ENCODE peak calls at places on chromosomes 12 and 14, in eight cellular contexts. One of them, this sample, is unnamed.

GRCh38 chr12:1972260-1972659 is 32.0 kb downstream of the DCP1B start:
- DNase-seq in HCT116: no peak
- DNase-seq in omental fat pad: no peak
- DNase-seq in HT-29: no peak
- DNase-seq in NCI-H1092 treated with DMSO at 0.1 percent for 48 hours: no peak
- DNase-seq in NCI-H2081: no peak
- DNase-seq in fibroblast of mammary gland: peak; percentile 72
- DNase-seq in activated CD4-positive, alpha-beta T cell treated with anti-CD3 and anti-CD28 coated beads, Interleukin-2, amount 50 U/mL, for 48 hours: no peak
- DNase-seq in this sample: no peak

GRCh38 chr14:105532735-105533141 is 6.4 kb downstream of the TMEM121 start:
- DNase-seq in HCT116: no peak
- DNase-seq in omental fat pad: no peak
- DNase-seq in HT-29: no peak
- DNase-seq in NCI-H1092 treated with DMSO at 0.1 percent for 48 hours: no peak
- DNase-seq in NCI-H2081: no peak
- DNase-seq in fibroblast of mammary gland: peak; percentile 22
- DNase-seq in activated CD4-positive, alpha-beta T cell treated with anti-CD3 and anti-CD28 coated beads, Interleukin-2, amount 50 U/mL, for 48 hours: no peak
- DNase-seq in this sample: peak; percentile 50

GRCh38 chr14:92109490-92109889 is 3.1 kb upstream of the ATXN3 start:
- DNase-seq in HCT116: no peak
- DNase-seq in omental fat pad: no peak
- DNase-seq in HT-29: no peak
- DNase-seq in NCI-H1092 treated with DMSO at 0.1 percent for 48 hours: no peak
- DNase-seq in NCI-H2081: no peak
- DNase-seq in fibroblast of mammary gland: no peak
- DNase-seq in activated CD4-positive, alpha-beta T cell treated with anti-CD3 and anti-CD28 coated beads, Interleukin-2, amount 50 U/mL, for 48 hours: no peak
- DNase-seq in this sample: no peak

GRCh38 chr12:13196302-13196921 is at the start of gene EMP1:
- DNase-seq in HCT116: peak; percentile 98
- DNase-seq in omental fat pad: peak; percentile 98
- DNase-seq in HT-29: peak; percentile 98
- DNase-seq in NCI-H1092 treated with DMSO at 0.1 percent for 48 hours: peak; percentile 37
- DNase-seq in NCI-H2081: no peak
- DNase-seq in fibroblast of mammary gland: peak; percentile 100
- DNase-seq in activated CD4-positive, alpha-beta T cell treated with anti-CD3 and anti-CD28 coated beads, Interleukin-2, amount 50 U/mL, for 48 hours: peak; percentile 77
- DNase-seq in this sample: peak; percentile 88

GRCh38 chr14:75450381-75451276 is 22.8 kb downstream of the JDP2 start:
- DNase-seq in HCT116: no peak
- DNase-seq in omental fat pad: no peak
- DNase-seq in HT-29: peak; percentile 48
- DNase-seq in NCI-H1092 treated with DMSO at 0.1 percent for 48 hours: peak; percentile 34
- DNase-seq in NCI-H2081: peak; percentile 16
- DNase-seq in fibroblast of mammary gland: peak; percentile 51
- DNase-seq in activated CD4-positive, alpha-beta T cell treated with anti-CD3 and anti-CD28 coated beads, Interleukin-2, amount 50 U/mL, for 48 hours: no peak
- DNase-seq in this sample: peak; percentile 70

GRCh38 chr12:102201662-102202061 is 4.0 kb upstream of the PMCH start:
- DNase-seq in HCT116: no peak
- DNase-seq in omental fat pad: no peak
- DNase-seq in HT-29: no peak
- DNase-seq in NCI-H1092 treated with DMSO at 0.1 percent for 48 hours: no peak
- DNase-seq in NCI-H2081: no peak
- DNase-seq in fibroblast of mammary gland: no peak
- DNase-seq in activated CD4-positive, alpha-beta T cell treated with anti-CD3 and anti-CD28 coated beads, Interleukin-2, amount 50 U/mL, for 48 hours: no peak
- DNase-seq in this sample: no peak

GRCh38 chr12:128337456-128338160 is 70.6 kb downstream of the TMEM132C start:
- DNase-seq in HCT116: no peak
- DNase-seq in omental fat pad: no peak
- DNase-seq in HT-29: no peak
- DNase-seq in NCI-H1092 treated with DMSO at 0.1 percent for 48 hours: peak; percentile 33
- DNase-seq in NCI-H2081: no peak
- DNase-seq in fibroblast of mammary gland: no peak
- DNase-seq in activated CD4-positive, alpha-beta T cell treated with anti-CD3 and anti-CD28 coated beads, Interleukin-2, amount 50 U/mL, for 48 hours: no peak
- DNase-seq in this sample: no peak

GRCh38 chr12:644818-645552 is 18.3 kb downstream of the NINJ2 start:
- DNase-seq in HCT116: no peak
- DNase-seq in omental fat pad: no peak
- DNase-seq in HT-29: no peak
- DNase-seq in NCI-H1092 treated with DMSO at 0.1 percent for 48 hours: no peak
- DNase-seq in NCI-H2081: no peak
- DNase-seq in fibroblast of mammary gland: peak; percentile 36
- DNase-seq in activated CD4-positive, alpha-beta T cell treated with anti-CD3 and anti-CD28 coated beads, Interleukin-2, amount 50 U/mL, for 48 hours: no peak
- DNase-seq in this sample: no peak

GRCh38 chr12:2692156-2692555 is 102.6 kb upstream of the FKBP4 start:
- DNase-seq in HCT116: no peak
- DNase-seq in omental fat pad: no peak
- DNase-seq in HT-29: no peak
- DNase-seq in NCI-H1092 treated with DMSO at 0.1 percent for 48 hours: no peak
- DNase-seq in NCI-H2081: no peak
- DNase-seq in fibroblast of mammary gland: no peak
- DNase-seq in activated CD4-positive, alpha-beta T cell treated with anti-CD3 and anti-CD28 coated beads, Interleukin-2, amount 50 U/mL, for 48 hours: no peak
- DNase-seq in this sample: no peak

GRCh38 chr12:110750784-110751461 is 8.2 kb upstream of the PPP1CC start:
- DNase-seq in HCT116: no peak
- DNase-seq in omental fat pad: no peak
- DNase-seq in HT-29: no peak
- DNase-seq in NCI-H1092 treated with DMSO at 0.1 percent for 48 hours: no peak
- DNase-seq in NCI-H2081: no peak
- DNase-seq in fibroblast of mammary gland: peak; percentile 73
- DNase-seq in activated CD4-positive, alpha-beta T cell treated with anti-CD3 and anti-CD28 coated beads, Interleukin-2, amount 50 U/mL, for 48 hours: no peak
- DNase-seq in this sample: no peak

GRCh38 chr12:75853621-75854020 is 178.0 kb downstream of the PHLDA1 start:
- DNase-seq in HCT116: no peak
- DNase-seq in omental fat pad: no peak
- DNase-seq in HT-29: no peak
- DNase-seq in NCI-H1092 treated with DMSO at 0.1 percent for 48 hours: no peak
- DNase-seq in NCI-H2081: no peak
- DNase-seq in fibroblast of mammary gland: no peak
- DNase-seq in activated CD4-positive, alpha-beta T cell treated with anti-CD3 and anti-CD28 coated beads, Interleukin-2, amount 50 U/mL, for 48 hours: no peak
- DNase-seq in this sample: no peak

GRCh38 chr14:36580856-36581831 is 1.3 kb downstream of the NKX2-8 start:
- DNase-seq in HCT116: no peak
- DNase-seq in omental fat pad: no peak
- DNase-seq in HT-29: no peak
- DNase-seq in NCI-H1092 treated with DMSO at 0.1 percent for 48 hours: peak; percentile 72
- DNase-seq in NCI-H2081: peak; percentile 31
- DNase-seq in fibroblast of mammary gland: peak; percentile 30
- DNase-seq in activated CD4-positive, alpha-beta T cell treated with anti-CD3 and anti-CD28 coated beads, Interleukin-2, amount 50 U/mL, for 48 hours: peak; percentile 24
- DNase-seq in this sample: peak; percentile 49

GRCh38 chr14:73976150-73976549 is 26.0 kb downstream of the COQ6 start:
- DNase-seq in HCT116: no peak
- DNase-seq in omental fat pad: no peak
- DNase-seq in HT-29: no peak
- DNase-seq in NCI-H1092 treated with DMSO at 0.1 percent for 48 hours: no peak
- DNase-seq in NCI-H2081: no peak
- DNase-seq in fibroblast of mammary gland: no peak
- DNase-seq in activated CD4-positive, alpha-beta T cell treated with anti-CD3 and anti-CD28 coated beads, Interleukin-2, amount 50 U/mL, for 48 hours: no peak
- DNase-seq in this sample: no peak

GRCh38 chr12:8057839-8058238 is 8.3 kb downstream of the C3AR1 start:
- DNase-seq in HCT116: no peak
- DNase-seq in omental fat pad: no peak
- DNase-seq in HT-29: no peak
- DNase-seq in NCI-H1092 treated with DMSO at 0.1 percent for 48 hours: no peak
- DNase-seq in NCI-H2081: no peak
- DNase-seq in fibroblast of mammary gland: peak; percentile 66
- DNase-seq in activated CD4-positive, alpha-beta T cell treated with anti-CD3 and anti-CD28 coated beads, Interleukin-2, amount 50 U/mL, for 48 hours: no peak
- DNase-seq in this sample: no peak

GRCh38 chr12:102876883-102877282 is 40.2 kb downstream of the PAH start:
- DNase-seq in HCT116: peak; percentile 13
- DNase-seq in omental fat pad: no peak
- DNase-seq in HT-29: no peak
- DNase-seq in NCI-H1092 treated with DMSO at 0.1 percent for 48 hours: no peak
- DNase-seq in NCI-H2081: no peak
- DNase-seq in fibroblast of mammary gland: no peak
- DNase-seq in activated CD4-positive, alpha-beta T cell treated with anti-CD3 and anti-CD28 coated beads, Interleukin-2, amount 50 U/mL, for 48 hours: no peak
- DNase-seq in this sample: no peak

GRCh38 chr12:78086553-78087362 is 256.1 kb downstream of the NAV3 start:
- DNase-seq in HCT116: no peak
- DNase-seq in omental fat pad: no peak
- DNase-seq in HT-29: no peak
- DNase-seq in NCI-H1092 treated with DMSO at 0.1 percent for 48 hours: no peak
- DNase-seq in NCI-H2081: no peak
- DNase-seq in fibroblast of mammary gland: no peak
- DNase-seq in activated CD4-positive, alpha-beta T cell treated with anti-CD3 and anti-CD28 coated beads, Interleukin-2, amount 50 U/mL, for 48 hours: no peak
- DNase-seq in this sample: no peak

GRCh38 chr14:61837336-61838229 is 75.4 kb downstream of the SNAPC1 start:
- DNase-seq in HCT116: peak; percentile 80
- DNase-seq in omental fat pad: peak; percentile 48
- DNase-seq in HT-29: peak; percentile 71
- DNase-seq in NCI-H1092 treated with DMSO at 0.1 percent for 48 hours: peak; percentile 77
- DNase-seq in NCI-H2081: peak; percentile 68
- DNase-seq in fibroblast of mammary gland: peak; percentile 83
- DNase-seq in activated CD4-positive, alpha-beta T cell treated with anti-CD3 and anti-CD28 coated beads, Interleukin-2, amount 50 U/mL, for 48 hours: peak; percentile 79
- DNase-seq in this sample: peak; percentile 84

GRCh38 chr14:103386632-103387329 is 1.6 kb downstream of the MARK3 start:
- DNase-seq in HCT116: no peak
- DNase-seq in omental fat pad: no peak
- DNase-seq in HT-29: peak; percentile 19
- DNase-seq in NCI-H1092 treated with DMSO at 0.1 percent for 48 hours: no peak
- DNase-seq in NCI-H2081: no peak
- DNase-seq in fibroblast of mammary gland: peak; percentile 38
- DNase-seq in activated CD4-positive, alpha-beta T cell treated with anti-CD3 and anti-CD28 coated beads, Interleukin-2, amount 50 U/mL, for 48 hours: no peak
- DNase-seq in this sample: no peak

GRCh38 chr14:79510659-79511058 is 700.6 kb downstream of the DIO2 start:
- DNase-seq in HCT116: no peak
- DNase-seq in omental fat pad: no peak
- DNase-seq in HT-29: no peak
- DNase-seq in NCI-H1092 treated with DMSO at 0.1 percent for 48 hours: no peak
- DNase-seq in NCI-H2081: no peak
- DNase-seq in fibroblast of mammary gland: peak; percentile 45
- DNase-seq in activated CD4-positive, alpha-beta T cell treated with anti-CD3 and anti-CD28 coated beads, Interleukin-2, amount 50 U/mL, for 48 hours: no peak
- DNase-seq in this sample: no peak

GRCh38 chr12:46777587-46777986 is 48.2 kb downstream of the SLC38A4 start:
- DNase-seq in HCT116: no peak
- DNase-seq in omental fat pad: no peak
- DNase-seq in HT-29: no peak
- DNase-seq in NCI-H1092 treated with DMSO at 0.1 percent for 48 hours: no peak
- DNase-seq in NCI-H2081: no peak
- DNase-seq in fibroblast of mammary gland: no peak
- DNase-seq in activated CD4-positive, alpha-beta T cell treated with anti-CD3 and anti-CD28 coated beads, Interleukin-2, amount 50 U/mL, for 48 hours: no peak
- DNase-seq in this sample: no peak

GRCh38 chr12:89216141-89216952 is 136.0 kb downstream of the DUSP6 start:
- DNase-seq in HCT116: no peak
- DNase-seq in omental fat pad: no peak
- DNase-seq in HT-29: no peak
- DNase-seq in NCI-H1092 treated with DMSO at 0.1 percent for 48 hours: no peak
- DNase-seq in NCI-H2081: no peak
- DNase-seq in fibroblast of mammary gland: no peak
- DNase-seq in activated CD4-positive, alpha-beta T cell treated with anti-CD3 and anti-CD28 coated beads, Interleukin-2, amount 50 U/mL, for 48 hours: no peak
- DNase-seq in this sample: no peak

GRCh38 chr14:63840981-63841380 is 11.8 kb upstream of the SYNE2 start:
- DNase-seq in HCT116: no peak
- DNase-seq in omental fat pad: no peak
- DNase-seq in HT-29: no peak
- DNase-seq in NCI-H1092 treated with DMSO at 0.1 percent for 48 hours: no peak
- DNase-seq in NCI-H2081: no peak
- DNase-seq in fibroblast of mammary gland: no peak
- DNase-seq in activated CD4-positive, alpha-beta T cell treated with anti-CD3 and anti-CD28 coated beads, Interleukin-2, amount 50 U/mL, for 48 hours: peak; percentile 48
- DNase-seq in this sample: no peak

GRCh38 chr14:65156568-65157366 is 54.5 kb upstream of the MAX start:
- DNase-seq in HCT116: no peak
- DNase-seq in omental fat pad: no peak
- DNase-seq in HT-29: no peak
- DNase-seq in NCI-H1092 treated with DMSO at 0.1 percent for 48 hours: no peak
- DNase-seq in NCI-H2081: no peak
- DNase-seq in fibroblast of mammary gland: peak; percentile 96
- DNase-seq in activated CD4-positive, alpha-beta T cell treated with anti-CD3 and anti-CD28 coated beads, Interleukin-2, amount 50 U/mL, for 48 hours: no peak
- DNase-seq in this sample: no peak

GRCh38 chr12:127340381-127340780 is 926.6 kb upstream of the TMEM132C start:
- DNase-seq in HCT116: no peak
- DNase-seq in omental fat pad: no peak
- DNase-seq in HT-29: no peak
- DNase-seq in NCI-H1092 treated with DMSO at 0.1 percent for 48 hours: no peak
- DNase-seq in NCI-H2081: no peak
- DNase-seq in fibroblast of mammary gland: peak; percentile 58
- DNase-seq in activated CD4-positive, alpha-beta T cell treated with anti-CD3 and anti-CD28 coated beads, Interleukin-2, amount 50 U/mL, for 48 hours: no peak
- DNase-seq in this sample: no peak

GRCh38 chr14:96125536-96125935 is 79.1 kb upstream of the BDKRB2 start:
- DNase-seq in HCT116: no peak
- DNase-seq in omental fat pad: no peak
- DNase-seq in HT-29: no peak
- DNase-seq in NCI-H1092 treated with DMSO at 0.1 percent for 48 hours: peak; percentile 25
- DNase-seq in NCI-H2081: no peak
- DNase-seq in fibroblast of mammary gland: peak; percentile 54
- DNase-seq in activated CD4-positive, alpha-beta T cell treated with anti-CD3 and anti-CD28 coated beads, Interleukin-2, amount 50 U/mL, for 48 hours: no peak
- DNase-seq in this sample: no peak

This sample was measured in Calu3.